ENCODE peak calls at places on chromosomes 6 and 20, in five cellular contexts. One of them, this sample, is unnamed.

GRCh38 chr6:125252891-125253290 is 48.9 kb downstream of the HDDC2 start:
- DNase-seq in lower lobe of right lung: no peak
- DNase-seq in PC-3: no peak
- DNase-seq in transverse colon: no peak
- DNase-seq in H7: no peak
- DNase-seq in this sample: no peak

GRCh38 chr6:149221774-149222070 is 95.8 kb upstream of the TAB2 start:
- DNase-seq in lower lobe of right lung: no peak
- DNase-seq in PC-3: no peak
- DNase-seq in transverse colon: no peak
- DNase-seq in H7: no peak
- DNase-seq in this sample: no peak

GRCh38 chr20:60209048-60209447 is 250.8 kb downstream of the CDH26 start:
- DNase-seq in lower lobe of right lung: no peak
- DNase-seq in PC-3: no peak
- DNase-seq in transverse colon: no peak
- DNase-seq in H7: no peak
- DNase-seq in this sample: no peak

GRCh38 chr6:84059082-84059481 is 25.5 kb downstream of the MRAP2 start:
- DNase-seq in lower lobe of right lung: no peak
- DNase-seq in PC-3: no peak
- DNase-seq in transverse colon: no peak
- DNase-seq in H7: no peak
- DNase-seq in this sample: no peak

GRCh38 chr6:52513896-52514295 is 63.0 kb downstream of the TRAM2 start:
- DNase-seq in lower lobe of right lung: no peak
- DNase-seq in PC-3: no peak
- DNase-seq in transverse colon: no peak
- DNase-seq in H7: no peak
- DNase-seq in this sample: no peak

GRCh38 chr6:102619585-102619984 is 1226.1 kb downstream of the GRIK2 start:
- DNase-seq in lower lobe of right lung: no peak
- DNase-seq in PC-3: peak; percentile 5
- DNase-seq in transverse colon: no peak
- DNase-seq in H7: peak; percentile 1
- DNase-seq in this sample: no peak

GRCh38 chr6:138477913-138478539 is 21.3 kb downstream of the NHSL1 start:
- DNase-seq in lower lobe of right lung: no peak
- DNase-seq in PC-3: peak; percentile 38
- DNase-seq in transverse colon: no peak
- DNase-seq in H7: no peak
- DNase-seq in this sample: no peak

GRCh38 chr20:58511364-58511763 is 3.8 kb downstream of the APCDD1L start:
- DNase-seq in lower lobe of right lung: no peak
- DNase-seq in PC-3: no peak
- DNase-seq in transverse colon: no peak
- DNase-seq in H7: no peak
- DNase-seq in this sample: no peak

GRCh38 chr6:33490198-33490597 is 35.8 kb downstream of the ZBTB9 start:
- DNase-seq in lower lobe of right lung: no peak
- DNase-seq in PC-3: peak; percentile 47
- DNase-seq in transverse colon: no peak
- DNase-seq in H7: no peak
- DNase-seq in this sample: no peak

GRCh38 chr6:4280721-4281120 is 145.3 kb upstream of the ECI2 start:
- DNase-seq in lower lobe of right lung: no peak
- DNase-seq in PC-3: peak; percentile 88
- DNase-seq in transverse colon: no peak
- DNase-seq in H7: no peak
- DNase-seq in this sample: peak; percentile 26

GRCh38 chr6:85451586-85452306 is 1.9 kb downstream of the NT5E start:
- DNase-seq in lower lobe of right lung: no peak
- DNase-seq in PC-3: no peak
- DNase-seq in transverse colon: no peak
- DNase-seq in H7: no peak
- DNase-seq in this sample: no peak

GRCh38 chr6:155432293-155432692 is 23.3 kb downstream of the NOX3 start:
- DNase-seq in lower lobe of right lung: no peak
- DNase-seq in PC-3: peak; percentile 43
- DNase-seq in transverse colon: no peak
- DNase-seq in H7: no peak
- DNase-seq in this sample: no peak

GRCh38 chr20:50029697-50030428 is 47.1 kb downstream of the SNAI1 start:
- DNase-seq in lower lobe of right lung: no peak
- DNase-seq in PC-3: peak; percentile 83
- DNase-seq in transverse colon: peak; percentile 17
- DNase-seq in H7: peak; percentile 68
- DNase-seq in this sample: peak; percentile 46

GRCh38 chr6:27472182-27472616 is 706 bp downstream of the ZNF184 start:
- DNase-seq in lower lobe of right lung: peak; percentile 66
- DNase-seq in PC-3: peak; percentile 69
- DNase-seq in transverse colon: peak; percentile 77
- DNase-seq in H7: peak; percentile 35
- DNase-seq in this sample: no peak

GRCh38 chr6:104789770-104790190 is 69.9 kb downstream of the HACE1 start:
- DNase-seq in lower lobe of right lung: no peak
- DNase-seq in PC-3: peak; percentile 48
- DNase-seq in transverse colon: no peak
- DNase-seq in H7: peak; percentile 7
- DNase-seq in this sample: no peak

GRCh38 chr6:108801331-108801730 is 46.9 kb upstream of the ARMC2 start:
- DNase-seq in lower lobe of right lung: no peak
- DNase-seq in PC-3: no peak
- DNase-seq in transverse colon: no peak
- DNase-seq in H7: no peak
- DNase-seq in this sample: no peak

GRCh38 chr20:1987826-1988225 is 6.0 kb downstream of the PDYN start:
- DNase-seq in lower lobe of right lung: no peak
- DNase-seq in PC-3: peak; percentile 41
- DNase-seq in transverse colon: no peak
- DNase-seq in H7: no peak
- DNase-seq in this sample: no peak

GRCh38 chr6:110566346-110567125 is 90.1 kb upstream of the SLC22A16 start:
- DNase-seq in lower lobe of right lung: no peak
- DNase-seq in PC-3: no peak
- DNase-seq in transverse colon: peak; percentile 48
- DNase-seq in H7: no peak
- DNase-seq in this sample: no peak

GRCh38 chr6:114075777-114076176 is 104.8 kb upstream of the HDAC2 start:
- DNase-seq in lower lobe of right lung: no peak
- DNase-seq in PC-3: no peak
- DNase-seq in transverse colon: no peak
- DNase-seq in H7: no peak
- DNase-seq in this sample: no peak

GRCh38 chr6:157983439-157984119 is 1.9 kb downstream of the SYNJ2 start:
- DNase-seq in lower lobe of right lung: no peak
- DNase-seq in PC-3: no peak
- DNase-seq in transverse colon: no peak
- DNase-seq in H7: no peak
- DNase-seq in this sample: peak; percentile 5

GRCh38 chr6:88567696-88568095 is 395.7 kb downstream of the RNGTT start:
- DNase-seq in lower lobe of right lung: no peak
- DNase-seq in PC-3: no peak
- DNase-seq in transverse colon: no peak
- DNase-seq in H7: no peak
- DNase-seq in this sample: no peak

GRCh38 chr6:43511824-43512415 is 1.8 kb upstream of the LRRC73 start:
- DNase-seq in lower lobe of right lung: no peak
- DNase-seq in PC-3: no peak
- DNase-seq in transverse colon: no peak
- DNase-seq in H7: peak; percentile 14
- DNase-seq in this sample: no peak
- H3K36me3 ChIP-seq in lower lobe of right lung: peaks cover 52% of the 10 kb centered on the region
- H3K36me3 ChIP-seq in PC-3: peaks cover 9% of the 10 kb centered on the region
- H3K36me3 ChIP-seq in transverse colon: peaks cover 5% of the 10 kb centered on the region
- H3K36me3 ChIP-seq in H7: peaks cover 23% of the 10 kb centered on the region
- H3K36me3 ChIP-seq in this sample: peaks cover 48% of the 10 kb centered on the region

GRCh38 chr20:20038586-20038985 is 13.7 kb downstream of the CRNKL1 start:
- DNase-seq in lower lobe of right lung: no peak
- DNase-seq in PC-3: no peak
- DNase-seq in transverse colon: no peak
- DNase-seq in H7: no peak
- DNase-seq in this sample: no peak

GRCh38 chr20:20034486-20034885 is 17.3 kb downstream of the NAA20 start:
- DNase-seq in lower lobe of right lung: no peak
- DNase-seq in PC-3: no peak
- DNase-seq in transverse colon: no peak
- DNase-seq in H7: no peak
- DNase-seq in this sample: no peak

GRCh38 chr20:20036756-20037155 is 15.5 kb downstream of the CRNKL1 start:
- DNase-seq in lower lobe of right lung: no peak
- DNase-seq in PC-3: no peak
- DNase-seq in transverse colon: no peak
- DNase-seq in H7: no peak
- DNase-seq in this sample: no peak

DNA sequence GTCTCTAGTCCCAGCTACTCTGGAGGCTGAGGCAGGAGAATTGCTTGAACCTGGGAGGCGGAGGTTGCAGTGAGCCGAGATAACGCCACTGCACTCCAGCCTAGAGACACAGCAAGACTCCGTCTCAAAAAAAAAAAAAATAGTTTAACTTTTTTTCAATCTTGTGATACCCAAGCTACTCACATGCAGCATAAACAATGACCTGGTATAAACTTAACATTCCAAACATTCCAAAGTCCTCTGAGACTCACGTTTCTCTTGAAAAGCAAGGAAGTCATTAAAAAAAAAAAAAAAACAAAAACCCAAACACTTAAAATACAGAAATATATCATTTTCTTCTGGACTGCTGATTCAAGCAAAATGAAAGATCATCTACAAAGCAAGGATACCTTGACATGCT is 14.3 kb downstream of the CRNKL1 start:
- DNase-seq in lower lobe of right lung: no peak
- DNase-seq in PC-3: no peak
- DNase-seq in transverse colon: no peak
- DNase-seq in H7: no peak
- DNase-seq in this sample: no peak
- H3K36me3 ChIP-seq in lower lobe of right lung: peaks cover 100% of the 10 kb centered on the region
- H3K36me3 ChIP-seq in PC-3: peaks cover 90% of the 10 kb centered on the region
- H3K36me3 ChIP-seq in transverse colon: peaks cover 82% of the 10 kb centered on the region
- H3K36me3 ChIP-seq in H7: peaks cover 31% of the 10 kb centered on the region
- H3K36me3 ChIP-seq in this sample: peaks cover 92% of the 10 kb centered on the region

GRCh38 chr20:34375977-34376430 is 12.9 kb downstream of the ITCH start:
- DNase-seq in lower lobe of right lung: no peak
- DNase-seq in PC-3: no peak
- DNase-seq in transverse colon: no peak
- DNase-seq in H7: no peak
- DNase-seq in this sample: no peak
- H3K36me3 ChIP-seq in lower lobe of right lung: peaks cover 55% of the 10 kb centered on the region
- H3K36me3 ChIP-seq in PC-3: peaks cover 25% of the 10 kb centered on the region
- H3K36me3 ChIP-seq in transverse colon: peaks cover 4% of the 10 kb centered on the region
- H3K36me3 ChIP-seq in H7: peaks cover 3% of the 10 kb centered on the region
- H3K36me3 ChIP-seq in this sample: peaks cover 59% of the 10 kb centered on the region

GRCh38 chr6:56480246-56480645 is 162.4 kb downstream of the DST start:
- DNase-seq in lower lobe of right lung: no peak
- DNase-seq in PC-3: peak; percentile 34
- DNase-seq in transverse colon: no peak
- DNase-seq in H7: no peak
- DNase-seq in this sample: no peak

GRCh38 chr6:56475736-56476457 is 166.8 kb downstream of the DST start:
- DNase-seq in lower lobe of right lung: no peak
- DNase-seq in PC-3: peak; percentile 43
- DNase-seq in transverse colon: peak; percentile 10
- DNase-seq in H7: no peak
- DNase-seq in this sample: no peak

GRCh38 chr6:56479381-56479780 is 163.3 kb downstream of the DST start:
- DNase-seq in lower lobe of right lung: no peak
- DNase-seq in PC-3: no peak
- DNase-seq in transverse colon: no peak
- DNase-seq in H7: no peak
- DNase-seq in this sample: no peak

GRCh38 chr6:56477241-56477640 is 165.4 kb downstream of the DST start:
- DNase-seq in lower lobe of right lung: no peak
- DNase-seq in PC-3: no peak
- DNase-seq in transverse colon: no peak
- DNase-seq in H7: no peak
- DNase-seq in this sample: no peak

DNA sequence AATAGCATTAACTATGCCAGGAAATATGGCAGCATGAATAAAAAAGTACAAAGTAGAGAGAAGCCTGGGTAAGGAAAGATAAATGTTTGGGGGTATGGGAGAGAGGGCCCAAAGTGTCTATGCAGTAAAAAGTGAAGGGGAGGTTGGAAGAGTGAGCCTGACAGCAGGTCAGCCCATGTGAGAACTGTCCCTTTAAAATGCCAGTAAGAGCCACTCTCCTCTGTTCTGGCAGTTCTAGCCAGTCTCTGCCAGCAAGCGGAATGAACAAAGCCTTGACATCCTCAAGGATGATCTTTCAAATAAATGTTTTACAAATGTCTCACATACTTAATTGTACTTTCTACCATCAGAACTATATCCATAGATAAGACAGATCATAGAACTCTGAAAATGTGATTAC is 164.5 kb downstream of the DST start:
- DNase-seq in lower lobe of right lung: no peak
- DNase-seq in PC-3: no peak
- DNase-seq in transverse colon: no peak
- DNase-seq in H7: no peak
- DNase-seq in this sample: no peak
- H3K36me3 ChIP-seq in lower lobe of right lung: peaks cover 71% of the 10 kb centered on the region
- H3K36me3 ChIP-seq in PC-3: peaks cover 37% of the 10 kb centered on the region
- H3K36me3 ChIP-seq in transverse colon: peaks cover 53% of the 10 kb centered on the region
- H3K36me3 ChIP-seq in H7: peaks cover 6% of the 10 kb centered on the region
- H3K36me3 ChIP-seq in this sample: peaks cover 86% of the 10 kb centered on the region

GRCh38 chr6:119066426-119067001 is 11.9 kb downstream of the FAM184A start:
- DNase-seq in lower lobe of right lung: no peak
- DNase-seq in PC-3: no peak
- DNase-seq in transverse colon: no peak
- DNase-seq in H7: no peak
- DNase-seq in this sample: no peak
- H3K36me3 ChIP-seq in lower lobe of right lung: no peaks in the 10 kb centered on the region
- H3K36me3 ChIP-seq in PC-3: no peaks in the 10 kb centered on the region
- H3K36me3 ChIP-seq in transverse colon: no peaks in the 10 kb centered on the region
- H3K36me3 ChIP-seq in H7: no peaks in the 10 kb centered on the region
- H3K36me3 ChIP-seq in this sample: peaks cover 16% of the 10 kb centered on the region

DNA sequence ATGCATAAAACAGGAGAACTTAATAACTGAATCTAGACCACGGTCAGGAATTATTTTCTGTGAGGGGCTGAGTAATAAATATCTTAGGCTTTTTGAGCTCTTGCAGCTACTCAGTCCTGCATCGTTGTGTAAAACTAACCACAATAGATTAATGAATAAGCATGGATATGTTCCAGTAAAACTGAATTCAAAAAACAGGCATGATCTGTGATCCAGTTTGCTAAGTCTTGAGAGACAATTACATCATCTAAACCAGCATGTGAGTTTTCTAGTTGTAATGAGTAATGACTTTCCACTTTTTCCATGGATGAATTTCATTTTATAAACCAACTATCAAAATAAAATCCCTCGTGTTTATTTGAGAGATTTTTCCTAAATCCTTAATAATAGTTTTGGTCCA is 336.8 kb downstream of the RFPL4B start:
- DNase-seq in lower lobe of right lung: no peak
- DNase-seq in PC-3: peak; percentile 72
- DNase-seq in transverse colon: no peak
- DNase-seq in H7: no peak
- DNase-seq in this sample: no peak
- H3K36me3 ChIP-seq in lower lobe of right lung: no peaks in the 10 kb centered on the region
- H3K36me3 ChIP-seq in PC-3: no peaks in the 10 kb centered on the region
- H3K36me3 ChIP-seq in transverse colon: no peaks in the 10 kb centered on the region
- H3K36me3 ChIP-seq in H7: no peaks in the 10 kb centered on the region
- H3K36me3 ChIP-seq in this sample: no peaks in the 10 kb centered on the region

GRCh38 chr20:18157102-18157501 is 19.4 kb downstream of the KAT14 start:
- DNase-seq in lower lobe of right lung: no peak
- DNase-seq in PC-3: no peak
- DNase-seq in transverse colon: no peak
- DNase-seq in H7: no peak
- DNase-seq in this sample: no peak
- H3K36me3 ChIP-seq in lower lobe of right lung: peaks cover 71% of the 10 kb centered on the region
- H3K36me3 ChIP-seq in PC-3: no peaks in the 10 kb centered on the region
- H3K36me3 ChIP-seq in transverse colon: peaks cover 44% of the 10 kb centered on the region
- H3K36me3 ChIP-seq in H7: peaks cover 1% of the 10 kb centered on the region
- H3K36me3 ChIP-seq in this sample: peaks cover 35% of the 10 kb centered on the region